ENCODE peak calls at places on chromosomes 12 and 14, in four cellular contexts. A, Q, H and O are unnamed samples.

GRCh38 chr12:80412343-80412953 is 31.6 kb upstream of the PTPRQ start:
- DNase-seq in Q (no peak), H (peak; percentile 65), A (peak; percentile 34), O (no peak)

GRCh38 chr12:29427964-29428363 is 47.0 kb upstream of the ERGIC2 start:
- DNase-seq in Q (no peak), H (peak; percentile 9), A (no peak), O (no peak)

GRCh38 chr12:30067156-30067555 is 283.4 kb upstream of the TMTC1 start:
- DNase-seq in Q (no peak), A (peak; percentile 22), H (no peak), O (no peak)

GRCh38 chr12:15621140-15621539 is 168.0 kb downstream of the EPS8 start:
- DNase-seq in Q (no peak), H (no peak), A (no peak), O (no peak)

GRCh38 chr12:50188280-50188781 is 21.2 kb upstream of the CERS5 start:
- DNase-seq in A (peak; percentile 60), Q (no peak), H (no peak), O (no peak)

GRCh38 chr14:104931771-104932675 is 7.3 kb downstream of the PLD4 start:
- DNase-seq in Q (peak; percentile 79), A (no peak), H (no peak), O (no peak)

GRCh38 chr12:66241061-66242043 is 52.3 kb downstream of the IRAK3 start:
- DNase-seq in Q (no peak), A (peak; percentile 76), H (peak; percentile 27), O (no peak)

GRCh38 chr12:54006700-54007220 is 2.0 kb upstream of the HOXC8 start:
- DNase-seq in H (no peak), Q (peak; percentile 89), A (no peak), O (no peak)

GRCh38 chr12:29043069-29043468 is 106.0 kb upstream of the FAR2 start:
- DNase-seq in A (peak; percentile 29), H (no peak), Q (no peak), O (no peak)

GRCh38 chr12:9149372-9149771 is 33.7 kb upstream of the A2M start:
- DNase-seq in Q (no peak), A (no peak), H (peak; percentile 10), O (no peak)

GRCh38 chr14:51929156-51929555 is 60.2 kb upstream of the RTRAF start:
- DNase-seq in Q (no peak), H (no peak), A (peak; percentile 59), O (no peak)

GRCh38 chr12:122182887-122183587 is at the start of gene LRRC43:
- DNase-seq in H (no peak), Q (peak; percentile 78), A (peak; percentile 16), O (no peak)

GRCh38 chr14:20564501-20564997 is 3.7 kb upstream of the RNASE9 start:
- DNase-seq in A (no peak), Q (no peak), H (no peak), O (no peak)

GRCh38 chr12:127592278-127592677 is 674.7 kb upstream of the TMEM132C start:
- DNase-seq in H (no peak), A (no peak), Q (no peak), O (no peak)

GRCh38 chr12:55824726-55825125 is 4.7 kb downstream of the DNAJC14 start:
- DNase-seq in A (no peak), H (no peak), Q (no peak), O (peak; percentile 26)

GRCh38 chr12:53806689-53807088 is 54.9 kb upstream of the CISTR start:
- DNase-seq in H (no peak), A (peak; percentile 22), Q (no peak), O (no peak)

GRCh38 chr12:6201199-6201608 is 1.0 kb downstream of the CD9 start:
- DNase-seq in Q (peak; percentile 89), H (peak; percentile 67), A (no peak), O (no peak)

GRCh38 chr12:24838531-24838950 is 110.4 kb downstream of the BCAT1 start:
- DNase-seq in H (no peak), A (peak; percentile 79), Q (no peak), O (no peak)

GRCh38 chr12:104951759-104952509 is 6.2 kb downstream of the SLC41A2 start:
- DNase-seq in A (peak; percentile 72), Q (no peak), H (no peak), O (no peak)

GRCh38 chr12:52222692-52223091 is 10.4 kb upstream of the KRT7 start:
- DNase-seq in A (no peak), H (no peak), Q (peak; percentile 6), O (no peak)

GRCh38 chr12:42266579-42267230 is 28.7 kb upstream of the YAF2 start:
- DNase-seq in A (no peak), H (no peak), Q (no peak), O (no peak)

GRCh38 chr12:88870000-88870737 is 289.9 kb upstream of the KITLG start:
- DNase-seq in H (no peak), Q (no peak), A (peak; percentile 56), O (no peak)

GRCh38 chr12:65277994-65278575 is 398 bp upstream of the MSRB3 start:
- DNase-seq in A (no peak), H (no peak), Q (no peak), O (no peak)

GRCh38 chr12:88448337-88448944 is 131.8 kb downstream of the KITLG start:
- DNase-seq in A (no peak), Q (no peak), H (no peak), O (no peak)

GRCh38 chr14:35446450-35446849 is 41.9 kb upstream of the NFKBIA start:
- DNase-seq in H (no peak), A (no peak), Q (no peak), O (no peak)

GRCh38 chr12:102484017-102484731 is 3.8 kb upstream of the IGF1 start:
- DNase-seq in H (peak; percentile 61), Q (peak; percentile 41), A (peak; percentile 11), O (no peak)

GRCh38 chr12:74780458-74781241 is 243.0 kb downstream of the ATXN7L3B start:
- DNase-seq in Q (no peak), H (no peak), A (peak; percentile 81), O (no peak)

GRCh38 chr12:84911331-84912190 is 1.0 kb downstream of the SLC6A15 start:
- DNase-seq in H (peak; percentile 72), A (peak; percentile 69), Q (peak; percentile 71), O (no peak)

GRCh38 chr12:5554711-5555110 is 122.8 kb downstream of the NTF3 start:
- DNase-seq in Q (no peak), H (no peak), A (peak; percentile 47), O (no peak)

GRCh38 chr12:107359382-107359781 is 266.0 kb upstream of the CRY1 start:
- DNase-seq in H (peak; percentile 45), A (peak; percentile 57), Q (no peak), O (no peak)

GRCh38 chr12:62930546-62931425 is 4.2 kb downstream of the PPM1H start:
- DNase-seq in A (no peak), Q (no peak), H (no peak), O (no peak)

GRCh38 chr12:30753233-30753632 is 1.5 kb downstream of the CAPRIN2 start:
- DNase-seq in A (peak; percentile 37), Q (no peak), H (peak; percentile 60), O (no peak)

GRCh38 chr14:29930283-29930682 is 2.6 kb upstream of the PRKD1 start:
- DNase-seq in A (peak; percentile 63), H (no peak), Q (no peak), O (no peak)

DNA sequence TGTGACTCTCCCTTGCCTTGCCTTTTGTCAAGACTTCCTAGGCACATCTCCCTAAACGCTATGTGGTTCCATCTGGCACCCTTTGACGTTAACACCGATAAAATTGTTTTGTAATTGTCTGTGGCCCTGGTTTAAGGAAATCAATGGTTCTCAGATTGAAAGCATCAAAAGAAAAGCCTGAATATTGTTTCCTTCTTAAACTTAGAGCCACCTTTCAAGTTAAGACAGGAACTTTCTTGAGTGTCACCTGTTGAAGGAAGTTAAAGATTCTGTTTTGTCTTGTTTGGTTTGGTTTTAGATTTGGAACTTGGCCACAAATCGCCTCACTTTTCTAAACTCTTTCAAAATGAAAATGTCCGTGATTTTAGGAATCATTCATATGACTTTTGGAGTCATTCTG is 14.8 kb upstream of the DNAH10 start:
- DNase-seq in Q (no peak), H (no peak), A (no peak), O (no peak)
- H3K27ac ChIP-seq in Q (no peak overlapping the region), H (no peak overlapping the region), A (no peak overlapping the region), O (no peak overlapping the region)

GRCh38 chr12:132953163-132953425 is 3.0 kb downstream of the ZNF605 start:
- DNase-seq in Q (no peak), A (no peak), H (no peak), O (no peak)
- H3K27ac ChIP-seq in Q (no peak overlapping the region), A (no peak overlapping the region), H (no peak overlapping the region), O (no peak overlapping the region)

DNA sequence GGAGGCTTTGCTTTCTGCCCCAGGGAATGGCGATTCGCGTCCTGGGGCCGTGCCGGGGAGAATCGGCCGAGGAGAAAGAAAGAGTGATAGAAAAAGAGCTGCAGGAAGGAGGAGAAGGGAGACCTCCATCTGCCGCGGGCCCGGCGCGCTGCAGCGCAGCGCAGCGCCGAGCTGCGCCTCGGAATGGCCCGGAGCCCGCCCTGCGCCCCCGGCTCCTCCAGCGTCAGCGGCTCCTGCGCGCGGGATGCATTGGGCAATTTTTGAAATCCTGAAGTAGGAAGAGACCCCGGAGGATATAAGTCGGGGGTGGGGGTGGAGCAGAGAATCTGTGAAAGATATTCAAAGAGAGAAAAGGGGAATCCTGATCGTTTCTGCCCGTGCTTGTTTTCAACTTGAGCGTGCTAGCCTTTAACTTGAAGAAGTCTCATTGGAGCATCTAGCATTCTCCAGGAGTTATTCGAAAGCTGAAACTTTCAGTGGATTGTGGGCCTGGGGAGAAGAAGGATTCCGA is 371 bp downstream of the PDE3A start:
- DNase-seq in A (peak; percentile 60), Q (peak; percentile 74), H (peak; percentile 40), O (peak; percentile 77)
- H3K27ac ChIP-seq in A (peak overlapping the region; percentile 85), Q (peak overlapping the region; percentile 91), H (peak overlapping the region; percentile 87), O (peak overlapping the region; percentile 97)

DNA sequence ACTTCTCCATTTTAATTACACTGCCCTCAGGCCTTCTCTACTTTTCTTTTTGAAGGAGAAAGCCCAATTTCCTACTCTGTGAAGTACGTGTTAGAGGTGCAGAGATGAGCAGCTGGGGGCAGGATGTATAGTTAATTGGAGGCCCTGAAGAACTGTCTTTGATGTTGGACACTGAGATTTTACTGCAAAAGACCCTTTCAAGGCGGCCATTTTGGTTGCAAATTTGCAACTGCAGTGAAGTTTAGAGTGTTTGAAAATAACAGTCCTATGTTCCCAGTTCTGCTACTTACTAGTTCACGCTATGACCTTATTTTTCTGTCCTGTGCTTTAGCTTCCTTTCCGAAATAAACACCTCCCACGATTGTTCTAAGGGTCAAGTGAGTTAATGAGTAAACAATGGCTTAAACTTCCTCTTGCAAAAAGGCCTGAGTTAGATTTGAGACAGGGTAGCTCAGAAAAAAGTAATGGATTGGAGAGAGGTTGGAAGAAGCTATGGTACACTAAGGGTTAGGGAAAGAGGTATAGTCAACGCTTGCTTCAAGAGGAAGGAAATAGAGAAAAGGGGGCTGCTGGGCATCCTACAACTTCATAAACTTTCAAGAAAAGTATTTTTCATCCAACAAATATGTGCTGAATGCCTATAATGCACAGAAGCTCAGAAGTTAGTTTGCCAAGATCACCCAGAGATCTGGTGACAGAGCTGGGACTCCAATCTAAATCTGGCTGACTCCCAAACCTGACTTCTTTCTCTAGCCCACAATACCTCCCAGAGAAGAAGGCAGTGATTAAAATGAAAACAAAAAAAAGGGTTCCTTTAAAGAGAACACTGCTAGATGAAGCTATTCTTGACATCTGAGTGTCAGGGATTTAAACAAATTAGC is 26.4 kb upstream of the DICER1 start:
- DNase-seq in H (no peak), Q (no peak), A (no peak), O (peak; percentile 14)
- H3K27ac ChIP-seq in H (no peak overlapping the region), Q (peak overlapping the region; percentile 71), A (no peak overlapping the region), O (peak overlapping the region; percentile 70)

GRCh38 chr12:48671231-48671856 is 10.7 kb downstream of the KANSL2 start:
- DNase-seq in Q (no peak), A (no peak), H (no peak), O (no peak)
- H3K27ac ChIP-seq in Q (no peak overlapping the region), A (no peak overlapping the region), H (no peak overlapping the region), O (no peak overlapping the region)

GRCh38 chr14:77885363-77885762 is 85.5 kb downstream of the ADCK1 start:
- DNase-seq in Q (no peak), A (no peak), H (no peak), O (no peak)
- H3K27ac ChIP-seq in Q (no peak overlapping the region), A (no peak overlapping the region), H (no peak overlapping the region), O (no peak overlapping the region)